ENCODE peak calls at places on chromosomes 1 and 21, in four cellular contexts. T is HCT116; X is naive thymus-derived CD4-positive, alpha-beta T cell; F is GF-D8. V is an unnamed sample.

GRCh38 chr1:45803299-45803780 is at the start of gene MAST2:
- DNase-seq in F (peak), T (peak), X (peak), V (peak)

GRCh38 chr1:20192364-20192763 is 6.0 kb upstream of the PLA2G2C start:
- DNase-seq in X (no peak), F (no peak), T (no peak), V (no peak)

GRCh38 chr1:35505911-35506798 is 51.0 kb downstream of the KIAA0319L start:
- DNase-seq in T (peak), F (peak), X (peak), V (no peak)

GRCh38 chr1:180503274-180503862 is 991 bp upstream of the ACBD6 start:
- DNase-seq in F (peak), X (no peak), T (no peak), V (peak)

GRCh38 chr1:151130837-151131586 is 15.4 kb downstream of the SEMA6C start:
- DNase-seq in F (no peak), T (no peak), X (peak), V (no peak)

GRCh38 chr1:119308130-119308529 is 60.5 kb upstream of the HAO2 start:
- DNase-seq in X (no peak), T (no peak), F (no peak), V (no peak)

GRCh38 chr1:1857096-1857703 is 33.7 kb downstream of the GNB1 start:
- DNase-seq in X (no peak), F (no peak), T (no peak), V (no peak)

GRCh38 chr1:227921461-227922185 is 26.1 kb downstream of the WNT9A start:
- DNase-seq in F (no peak), T (no peak), X (no peak), V (no peak)

GRCh38 chr1:205770618-205771017 is 4.7 kb downstream of the RAB29 start:
- DNase-seq in F (no peak), T (no peak), X (no peak), V (no peak)

GRCh38 chr1:248918126-248918525 is 12.1 kb downstream of the PGBD2 start:
- DNase-seq in F (no peak), T (no peak), X (no peak), V (no peak)

GRCh38 chr1:175128523-175128922 is 60.9 kb downstream of the TNN start:
- DNase-seq in T (no peak), F (no peak), X (no peak), V (no peak)

GRCh38 chr1:32876341-32877210 is 5.9 kb upstream of the FNDC5 start:
- DNase-seq in X (peak), T (peak), F (no peak), V (peak)

GRCh38 chr1:193434319-193434718 is 247.9 kb upstream of the B3GALT2 start:
- DNase-seq in X (no peak), T (no peak), F (no peak), V (no peak)

GRCh38 chr1:168552961-168553360 is 9.2 kb upstream of the XCL2 start:
- DNase-seq in F (no peak), X (no peak), T (no peak), V (no peak)

GRCh38 chr1:97826820-97827219 is 94.0 kb downstream of the DPYD start:
- DNase-seq in X (no peak), T (no peak), F (no peak), V (no peak)

GRCh38 chr1:59570524-59570923 is 244.2 kb upstream of the HOOK1 start:
- DNase-seq in T (no peak), X (peak), F (peak), V (peak)

GRCh38 chr1:47710075-47711071 is 272.5 kb downstream of the FOXD2 start:
- DNase-seq in F (no peak), X (peak), T (peak), V (peak)

GRCh38 chr1:15948600-15949452 is 27.1 kb downstream of the ZBTB17 start:
- DNase-seq in T (no peak), F (no peak), X (no peak), V (no peak)

GRCh38 chr1:2961081-2961480 is 60.2 kb upstream of the ACTRT2 start:
- DNase-seq in T (no peak), X (no peak), F (no peak), V (no peak)

GRCh38 chr1:40045182-40045581 is 4.7 kb downstream of the CAP1 start:
- DNase-seq in F (no peak), T (no peak), X (no peak), V (no peak)

GRCh38 chr1:245256528-245256927 is 101.7 kb downstream of the KIF26B start:
- DNase-seq in X (no peak), T (no peak), F (no peak), V (no peak)

GRCh38 chr1:31798086-31798432 is 17.8 kb downstream of the SPOCD1 start:
- DNase-seq in T (no peak), X (no peak), F (no peak), V (no peak)

GRCh38 chr1:162861101-162861500 is at the start of gene CCDC190:
- DNase-seq in F (no peak), X (no peak), T (no peak), V (no peak)

GRCh38 chr1:29396438-29397255 is 160.3 kb downstream of the PTPRU start:
- DNase-seq in T (no peak), F (no peak), X (no peak), V (no peak)

GRCh38 chr21:32520885-32521735 is 64.2 kb downstream of the TCP10L start:
- DNase-seq in X (no peak), F (no peak), T (no peak), V (no peak)

GRCh38 chr1:198691063-198691462 is 52.2 kb downstream of the PTPRC start:
- DNase-seq in X (no peak), T (no peak), F (no peak), V (no peak)

GRCh38 chr1:157961805-157962762 is 31.4 kb upstream of the KIRREL1 start:
- DNase-seq in X (no peak), F (no peak), T (no peak), V (no peak)

GRCh38 chr1:19799877-19800804 is at the start of gene TMCO4:
- DNase-seq in F (peak), X (peak), T (no peak), V (peak)

GRCh38 chr1:178821134-178821866 is 49.6 kb downstream of the ANGPTL1 start:
- DNase-seq in X (no peak), F (no peak), T (no peak), V (no peak)

GRCh38 chr1:31714442-31715096 is 10.8 kb upstream of the COL16A1 start:
- DNase-seq in X (no peak), F (no peak), T (no peak), V (no peak)

GRCh38 chr1:54356680-54357147 is 49.5 kb downstream of the SSBP3 start:
- DNase-seq in T (no peak), X (peak), F (no peak), V (no peak)

GRCh38 chr1:199867601-199868000 is 159.9 kb upstream of the NR5A2 start:
- DNase-seq in X (no peak), T (no peak), F (no peak), V (peak)

GRCh38 chr1:162631546-162632233 is 574 bp upstream of the DDR2 start:
- DNase-seq in X (no peak), T (no peak), F (no peak), V (no peak)

GRCh38 chr1:209648366-209648765 is 3.9 kb downstream of the LAMB3 start:
- DNase-seq in X (no peak), T (no peak), F (no peak), V (no peak)

V was measured in Kasumi-1.